ENCODE peak calls at places on chromosomes 11 and 22, in four cellular contexts. One of them, this sample, is unnamed.

GRCh38 chr22:48607901-48608650 is 1219.6 kb downstream of the BRD1 start:
- DNase-seq in cardiac muscle cell: no peak
- DNase-seq in substantia nigra: no peak
- DNase-seq in lower lobe of right lung: no peak
- DNase-seq in this sample: no peak

GRCh38 chr22:46171940-46172339 is 21.6 kb downstream of the PPARA start:
- DNase-seq in cardiac muscle cell: peak
- DNase-seq in substantia nigra: no peak
- DNase-seq in lower lobe of right lung: no peak
- DNase-seq in this sample: no peak

GRCh38 chr11:2991477-2992233 is 474 bp downstream of the NAP1L4 start:
- DNase-seq in substantia nigra: no peak
- DNase-seq in lower lobe of right lung: no peak
- DNase-seq in cardiac muscle cell: peak
- DNase-seq in this sample: no peak

GRCh38 chr11:126344291-126344970 is 11.1 kb upstream of the ST3GAL4 start:
- DNase-seq in cardiac muscle cell: no peak
- DNase-seq in substantia nigra: no peak
- DNase-seq in lower lobe of right lung: no peak
- DNase-seq in this sample: no peak

GRCh38 chr11:111422494-111423249 is 43.6 kb upstream of the POU2AF1 start:
- DNase-seq in lower lobe of right lung: peak
- DNase-seq in cardiac muscle cell: peak
- DNase-seq in substantia nigra: peak
- DNase-seq in this sample: peak

GRCh38 chr11:106076421-106076922 is 675 bp downstream of the KBTBD3 start:
- DNase-seq in lower lobe of right lung: no peak
- DNase-seq in cardiac muscle cell: no peak
- DNase-seq in substantia nigra: no peak
- DNase-seq in this sample: no peak

GRCh38 chr11:82732734-82733443 is 775 bp downstream of the FAM181B start:
- DNase-seq in lower lobe of right lung: no peak
- DNase-seq in cardiac muscle cell: no peak
- DNase-seq in substantia nigra: no peak
- DNase-seq in this sample: no peak

GRCh38 chr22:35582861-35583670 is 34.1 kb downstream of the MB start:
- DNase-seq in cardiac muscle cell: peak
- DNase-seq in substantia nigra: peak
- DNase-seq in lower lobe of right lung: peak
- DNase-seq in this sample: peak

GRCh38 chr11:103637250-103637649 is 399.2 kb upstream of the DDI1 start:
- DNase-seq in lower lobe of right lung: no peak
- DNase-seq in substantia nigra: no peak
- DNase-seq in cardiac muscle cell: no peak
- DNase-seq in this sample: no peak

GRCh38 chr22:29956680-29957079 is 73.7 kb downstream of the MTMR3 start:
- DNase-seq in substantia nigra: no peak
- DNase-seq in cardiac muscle cell: no peak
- DNase-seq in lower lobe of right lung: no peak
- DNase-seq in this sample: no peak

GRCh38 chr11:64234840-64235379 is 526 bp downstream of the VEGFB start:
- DNase-seq in cardiac muscle cell: peak
- DNase-seq in lower lobe of right lung: no peak
- DNase-seq in substantia nigra: no peak
- DNase-seq in this sample: peak

GRCh38 chr22:39622881-39623367 is 52.4 kb downstream of the CACNA1I start:
- DNase-seq in cardiac muscle cell: peak
- DNase-seq in substantia nigra: peak
- DNase-seq in lower lobe of right lung: peak
- DNase-seq in this sample: peak

GRCh38 chr11:76391039-76391438 is 9.9 kb downstream of the GVQW3 start:
- DNase-seq in cardiac muscle cell: no peak
- DNase-seq in substantia nigra: no peak
- DNase-seq in lower lobe of right lung: no peak
- DNase-seq in this sample: no peak

GRCh38 chr11:132623496-132623895 is 908.8 kb downstream of the OPCML start:
- DNase-seq in lower lobe of right lung: no peak
- DNase-seq in substantia nigra: no peak
- DNase-seq in cardiac muscle cell: no peak
- DNase-seq in this sample: no peak

GRCh38 chr22:50189184-50189848 is 3.6 kb downstream of the TRABD start:
- DNase-seq in lower lobe of right lung: no peak
- DNase-seq in substantia nigra: no peak
- DNase-seq in cardiac muscle cell: no peak
- DNase-seq in this sample: no peak

GRCh38 chr11:14320020-14320419 is 39.0 kb downstream of the RRAS2 start:
- DNase-seq in substantia nigra: no peak
- DNase-seq in cardiac muscle cell: no peak
- DNase-seq in lower lobe of right lung: no peak
- DNase-seq in this sample: peak

GRCh38 chr11:116578971-116579687 is 193.7 kb downstream of the BUD13 start:
- DNase-seq in substantia nigra: peak
- DNase-seq in cardiac muscle cell: peak
- DNase-seq in lower lobe of right lung: no peak
- DNase-seq in this sample: no peak

GRCh38 chr22:39712938-39713525 is 142.5 kb downstream of the CACNA1I start:
- DNase-seq in substantia nigra: no peak
- DNase-seq in cardiac muscle cell: no peak
- DNase-seq in lower lobe of right lung: peak
- DNase-seq in this sample: no peak

GRCh38 chr11:8672346-8672745 is 10.1 kb downstream of the TRIM66 start:
- DNase-seq in substantia nigra: no peak
- DNase-seq in lower lobe of right lung: no peak
- DNase-seq in cardiac muscle cell: no peak
- DNase-seq in this sample: no peak

GRCh38 chr22:23826510-23827350 is 12.1 kb downstream of the DERL3 start:
- DNase-seq in lower lobe of right lung: peak
- DNase-seq in substantia nigra: no peak
- DNase-seq in cardiac muscle cell: no peak
- DNase-seq in this sample: no peak

GRCh38 chr11:100586346-100587101 is 100.6 kb upstream of the ARHGAP42 start:
- DNase-seq in cardiac muscle cell: no peak
- DNase-seq in lower lobe of right lung: no peak
- DNase-seq in substantia nigra: no peak
- DNase-seq in this sample: no peak

GRCh38 chr11:67304511-67305113 is 1.3 kb downstream of the SSH3 start:
- DNase-seq in lower lobe of right lung: peak
- DNase-seq in substantia nigra: no peak
- DNase-seq in cardiac muscle cell: no peak
- DNase-seq in this sample: no peak

GRCh38 chr22:33389927-33390326 is 331.7 kb upstream of the SYN3 start:
- DNase-seq in cardiac muscle cell: peak
- DNase-seq in substantia nigra: no peak
- DNase-seq in lower lobe of right lung: no peak
- DNase-seq in this sample: no peak

GRCh38 chr11:126993599-126993998 is 7.0 kb downstream of the KIRREL3 start:
- DNase-seq in substantia nigra: no peak
- DNase-seq in cardiac muscle cell: no peak
- DNase-seq in lower lobe of right lung: no peak
- DNase-seq in this sample: no peak

DNA sequence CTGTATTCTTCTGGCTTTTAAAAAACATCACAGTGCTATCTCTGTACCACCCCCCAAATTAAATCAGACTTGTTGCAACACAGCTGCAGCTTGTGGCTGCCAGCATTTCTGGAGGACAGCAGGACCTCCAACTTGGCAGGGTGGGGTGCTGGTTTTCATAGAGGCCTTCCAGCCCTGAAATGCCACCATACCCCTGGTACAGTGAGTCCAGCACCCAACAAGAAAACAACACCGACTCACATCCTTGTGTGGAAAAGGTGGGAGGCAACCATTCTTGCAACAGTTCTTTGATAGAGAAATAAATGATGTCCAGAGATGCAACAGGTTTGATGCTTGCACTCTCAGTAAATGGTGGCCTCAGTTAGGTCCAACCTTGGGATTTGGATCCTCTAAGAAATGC is 96.0 kb downstream of the ABTB2 start:
- DNase-seq in substantia nigra: peak
- DNase-seq in cardiac muscle cell: no peak
- DNase-seq in lower lobe of right lung: no peak
- DNase-seq in this sample: no peak
- H3K27ac ChIP-seq in substantia nigra: peak
- H3K27ac ChIP-seq in cardiac muscle cell: no peak
- H3K27ac ChIP-seq in lower lobe of right lung: no peak
- H3K27ac ChIP-seq in this sample: no peak

GRCh38 chr11:35633827-35634226 is 15.6 kb downstream of the FJX1 start:
- DNase-seq in substantia nigra: no peak
- DNase-seq in cardiac muscle cell: no peak
- DNase-seq in lower lobe of right lung: no peak
- DNase-seq in this sample: no peak

GRCh38 chr11:35629914-35630313 is 11.7 kb downstream of the FJX1 start:
- DNase-seq in lower lobe of right lung: no peak
- DNase-seq in substantia nigra: no peak
- DNase-seq in cardiac muscle cell: peak
- DNase-seq in this sample: no peak

GRCh38 chr11:35626511-35626910 is 8.3 kb downstream of the FJX1 start:
- DNase-seq in lower lobe of right lung: no peak
- DNase-seq in cardiac muscle cell: no peak
- DNase-seq in substantia nigra: no peak
- DNase-seq in this sample: no peak

GRCh38 chr11:35632301-35632700 is 14.0 kb downstream of the FJX1 start:
- DNase-seq in substantia nigra: no peak
- DNase-seq in lower lobe of right lung: no peak
- DNase-seq in cardiac muscle cell: no peak
- DNase-seq in this sample: no peak

GRCh38 chr11:35629511-35629910 is 11.3 kb downstream of the FJX1 start:
- DNase-seq in cardiac muscle cell: no peak
- DNase-seq in lower lobe of right lung: no peak
- DNase-seq in substantia nigra: no peak
- DNase-seq in this sample: no peak
- H3K27ac ChIP-seq in cardiac muscle cell: no peak
- H3K27ac ChIP-seq in lower lobe of right lung: no peak
- H3K27ac ChIP-seq in substantia nigra: no peak
- H3K27ac ChIP-seq in this sample: no peak

GRCh38 chr22:27717094-27717493 is 84.5 kb downstream of the MN1 start:
- DNase-seq in cardiac muscle cell: no peak
- DNase-seq in lower lobe of right lung: no peak
- DNase-seq in substantia nigra: no peak
- DNase-seq in this sample: no peak
- H3K27ac ChIP-seq in cardiac muscle cell: no peak
- H3K27ac ChIP-seq in lower lobe of right lung: peak
- H3K27ac ChIP-seq in substantia nigra: no peak
- H3K27ac ChIP-seq in this sample: no peak

GRCh38 chr22:31945478-31945815 is 1.1 kb downstream of the YWHAH start:
- DNase-seq in substantia nigra: no peak
- DNase-seq in cardiac muscle cell: no peak
- DNase-seq in lower lobe of right lung: no peak
- DNase-seq in this sample: no peak
- H3K27ac ChIP-seq in substantia nigra: peak
- H3K27ac ChIP-seq in cardiac muscle cell: peak
- H3K27ac ChIP-seq in lower lobe of right lung: peak
- H3K27ac ChIP-seq in this sample: peak

DNA sequence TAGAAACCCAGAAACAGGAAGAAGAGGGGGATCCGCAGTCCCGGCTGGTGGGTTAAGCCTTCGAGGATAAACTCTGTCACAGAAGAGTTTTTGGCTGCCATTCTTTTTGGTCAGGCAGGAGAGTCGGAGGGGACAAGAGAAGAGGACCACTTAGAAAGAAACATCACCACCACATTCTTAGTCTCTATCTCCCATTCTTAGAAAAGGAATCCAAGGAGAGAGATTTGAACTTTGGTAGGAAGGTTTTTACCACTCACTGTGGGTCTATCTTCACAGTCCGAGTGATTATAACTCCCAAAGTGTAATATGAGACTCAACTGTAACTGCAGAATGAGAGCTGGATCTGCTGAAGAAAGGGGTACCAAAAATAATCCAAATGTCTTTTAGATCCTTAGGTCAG is at the start of gene OR8B12:
- DNase-seq in lower lobe of right lung: no peak
- DNase-seq in substantia nigra: no peak
- DNase-seq in cardiac muscle cell: no peak
- DNase-seq in this sample: no peak
- H3K27ac ChIP-seq in lower lobe of right lung: no peak
- H3K27ac ChIP-seq in substantia nigra: no peak
- H3K27ac ChIP-seq in cardiac muscle cell: no peak
- H3K27ac ChIP-seq in this sample: no peak

DNA sequence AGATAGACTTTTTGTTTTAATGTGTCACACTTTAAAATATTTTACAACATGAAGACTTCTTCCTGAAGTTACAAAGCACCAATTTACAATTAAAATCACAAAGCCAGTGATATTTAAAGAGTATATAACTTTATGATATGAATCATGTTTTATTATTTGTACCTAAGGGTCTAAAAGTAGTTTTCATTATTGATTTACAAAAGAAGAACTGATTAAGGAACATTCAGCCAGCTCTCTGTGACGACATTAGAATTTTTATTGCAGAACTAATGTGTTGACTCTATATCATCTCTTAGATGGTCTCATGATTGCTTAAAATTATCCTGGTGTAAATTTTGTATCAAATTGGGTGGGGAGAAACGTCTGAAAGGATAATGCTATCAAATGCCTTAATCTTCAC is 82.8 kb upstream of the ALKBH3 start:
- DNase-seq in cardiac muscle cell: no peak
- DNase-seq in lower lobe of right lung: no peak
- DNase-seq in substantia nigra: no peak
- DNase-seq in this sample: no peak
- H3K27ac ChIP-seq in cardiac muscle cell: no peak
- H3K27ac ChIP-seq in lower lobe of right lung: no peak
- H3K27ac ChIP-seq in substantia nigra: no peak
- H3K27ac ChIP-seq in this sample: no peak

GRCh38 chr11:18229501-18229900 is 7.1 kb downstream of the SAA4 start:
- DNase-seq in substantia nigra: no peak
- DNase-seq in lower lobe of right lung: no peak
- DNase-seq in cardiac muscle cell: no peak
- DNase-seq in this sample: no peak
- H3K27ac ChIP-seq in substantia nigra: no peak
- H3K27ac ChIP-seq in lower lobe of right lung: no peak
- H3K27ac ChIP-seq in cardiac muscle cell: no peak
- H3K27ac ChIP-seq in this sample: no peak

DNA sequence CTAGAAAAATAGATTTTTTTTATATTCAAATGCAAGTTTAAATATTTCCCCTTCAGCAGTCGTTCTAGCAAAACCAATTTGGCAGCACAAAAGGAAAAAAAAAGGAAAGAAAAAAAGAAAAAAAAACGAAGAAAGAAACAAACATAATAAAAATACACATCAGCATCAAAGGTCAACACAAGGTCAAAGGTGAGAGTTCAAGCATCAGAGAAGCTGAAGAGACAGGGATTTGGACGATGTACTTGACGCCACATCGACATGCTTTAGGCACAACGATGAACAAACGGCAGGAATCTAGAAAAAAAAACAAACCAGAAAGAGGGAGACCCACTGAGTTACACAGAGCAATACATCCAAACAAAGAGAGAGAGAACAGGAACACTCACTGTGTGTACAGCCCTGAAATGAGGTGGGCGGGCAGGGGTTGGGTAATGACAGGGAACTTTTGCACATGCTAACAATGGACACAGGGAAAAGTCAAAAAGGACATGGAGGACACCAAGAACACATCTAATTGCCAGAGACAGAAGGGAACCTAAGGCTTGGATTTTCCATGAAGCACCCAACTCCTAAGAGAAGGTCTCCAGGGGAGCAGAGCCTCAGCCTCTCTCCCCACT is 19.8 kb upstream of the RAPSN start:
- DNase-seq in lower lobe of right lung: no peak
- DNase-seq in cardiac muscle cell: no peak
- DNase-seq in substantia nigra: no peak
- DNase-seq in this sample: no peak
- H3K27ac ChIP-seq in lower lobe of right lung: no peak
- H3K27ac ChIP-seq in cardiac muscle cell: peak
- H3K27ac ChIP-seq in substantia nigra: no peak
- H3K27ac ChIP-seq in this sample: no peak

This sample was measured in CD4-positive, alpha-beta memory T cell.